ENCODE peak calls at places on chromosomes 11 and 22, in seven cellular contexts. E is uterus, T is colonic mucosa, I is left ventricle myocardium inferior, D is fibroblast of lung, V is GM12878, P is HCT116. J is an unnamed sample.

GRCh38 chr11:106986261-106986660 is 32.0 kb downstream of the GUCY1A2 start:
- DNase-seq in E (no peak), T (no peak), I (no peak), D (peak), V (no peak), P (no peak), J (no peak)

GRCh38 chr22:30265851-30266444 is 703 bp downstream of the OSM start:
- DNase-seq in E (no peak), T (peak), I (peak), D (no peak), V (no peak), P (no peak), J (no peak)

GRCh38 chr11:77560605-77561004 is 29.1 kb upstream of the AQP11 start:
- DNase-seq in E (no peak), T (no peak), I (no peak), D (peak), V (no peak), P (peak), J (peak)

GRCh38 chr22:49925525-49926128 is 7.2 kb downstream of the CRELD2 start:
- DNase-seq in E (no peak), T (no peak), I (no peak), D (no peak), V (peak), P (no peak), J (no peak)

GRCh38 chr11:94002226-94002625 is 18.9 kb upstream of the HEPHL1 start:
- DNase-seq in E (no peak), T (no peak), I (no peak), D (peak), V (no peak), P (no peak), J (no peak)

GRCh38 chr11:117098269-117099231 is at the start of gene SIK3:
- DNase-seq in E (peak), T (peak), I (peak), D (peak), V (peak), P (peak), J (peak)

GRCh38 chr11:2365571-2366210 is 11.4 kb upstream of the CD81 start:
- DNase-seq in E (no peak), T (no peak), I (no peak), D (no peak), V (no peak), P (no peak), J (no peak)

GRCh38 chr11:5042091-5042490 is 4.2 kb upstream of the OR52J3 start:
- DNase-seq in E (no peak), T (no peak), I (no peak), D (no peak), V (no peak), P (no peak), J (no peak)

GRCh38 chr11:46865340-46865739 is 19.3 kb upstream of the CKAP5 start:
- DNase-seq in E (no peak), T (no peak), I (no peak), D (peak), V (no peak), P (no peak), J (no peak)

GRCh38 chr11:34658071-34659015 is 37.5 kb downstream of the EHF start:
- DNase-seq in E (no peak), T (no peak), I (no peak), D (no peak), V (no peak), P (no peak), J (no peak)

GRCh38 chr22:45240810-45241631 is at the start of gene KIAA0930:
- DNase-seq in E (peak), T (peak), I (peak), D (peak), V (no peak), P (peak), J (no peak)
- H3K27ac ChIP-seq in E (peak), T (no peak), I (peak), D (no peak), V (peak), P (peak), J (peak)

GRCh38 chr22:16594026-16594425 is 1.4 kb upstream of the CCT8L2 start:
- DNase-seq in E (no peak), T (no peak), I (no peak), D (no peak), V (no peak), P (no peak), J (no peak)
- H3K27ac ChIP-seq in E (no peak), T (no peak), I (no peak), D (no peak), V (no peak), P (no peak), J (no peak)

GRCh38 chr22:29074276-29074625 is 1.4 kb downstream of the KREMEN1 start:
- DNase-seq in E (no peak), T (peak), I (no peak), D (no peak), V (no peak), P (no peak), J (no peak)
- H3K27ac ChIP-seq in E (peak), T (peak), I (peak), D (no peak), V (no peak), P (peak), J (no peak)

GRCh38 chr11:64746486-64746885 is 2.5 kb upstream of the RASGRP2 start:
- DNase-seq in E (no peak), T (no peak), I (no peak), D (no peak), V (no peak), P (no peak), J (no peak)
- H3K27ac ChIP-seq in E (peak), T (peak), I (peak), D (no peak), V (no peak), P (no peak), J (no peak)

GRCh38 chr11:43898574-43898973 is 17.9 kb downstream of the ALKBH3 start:
- DNase-seq in E (no peak), T (no peak), I (no peak), D (no peak), V (no peak), P (no peak), J (no peak)

GRCh38 chr11:43894546-43894945 is 13.9 kb downstream of the ALKBH3 start:
- DNase-seq in E (no peak), T (no peak), I (no peak), D (no peak), V (no peak), P (no peak), J (no peak)

GRCh38 chr11:43892851-43893250 is 12.2 kb downstream of the ALKBH3 start:
- DNase-seq in E (no peak), T (no peak), I (no peak), D (no peak), V (no peak), P (no peak), J (no peak)

GRCh38 chr11:43899094-43899493 is 18.5 kb downstream of the ALKBH3 start:
- DNase-seq in E (no peak), T (no peak), I (no peak), D (no peak), V (no peak), P (no peak), J (no peak)

DNA sequence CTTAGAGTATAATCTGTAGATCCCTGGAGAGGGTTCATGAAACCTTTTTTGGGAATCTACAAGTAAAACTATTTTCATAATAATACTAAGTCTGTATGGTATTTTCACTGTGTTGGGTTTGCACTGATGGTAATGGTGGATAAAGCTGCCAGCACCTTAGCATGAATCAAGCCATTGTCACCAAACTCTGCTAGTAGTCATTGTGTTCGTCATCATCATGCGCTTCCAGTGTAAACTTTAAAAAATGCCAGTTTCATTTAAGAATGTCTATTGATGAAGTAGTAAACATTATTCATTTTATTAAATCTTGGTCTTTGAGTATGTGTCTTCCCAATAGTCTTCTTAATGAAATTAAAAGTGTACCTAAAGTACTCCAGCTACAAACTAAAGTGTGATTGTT is 15.0 kb downstream of the ALKBH3 start:
- DNase-seq in E (no peak), T (no peak), I (no peak), D (no peak), V (no peak), P (no peak), J (no peak)
- H3K27ac ChIP-seq in E (peak), T (no peak), I (no peak), D (no peak), V (no peak), P (no peak), J (no peak)

J was measured in epithelial cell of prostate.